ENCODE peak calls at places on chromosomes 3 and 15, in nine cellular contexts. T, Y, J, K, X, F, Q, C and G are unnamed samples.

GRCh38 chr3:1632128-1632527 is 466.5 kb upstream of the CNTN4 start:
- DNase-seq in T (no peak), Y (no peak), J (no peak), K (no peak), X (no peak), F (no peak), Q (peak; percentile 56), C (no peak), G (no peak)

GRCh38 chr3:190684776-190685175 is 170.9 kb downstream of the IL1RAP start:
- DNase-seq in T (no peak), Y (no peak), J (no peak), K (no peak), X (no peak), F (no peak), Q (no peak), C (no peak), G (no peak)

GRCh38 chr3:67461667-67462142 is 192.7 kb downstream of the SUCLG2 start:
- DNase-seq in T (peak; percentile 59), Y (peak; percentile 71), J (no peak), K (no peak), X (no peak), F (peak; percentile 5), Q (no peak), C (no peak), G (no peak)

GRCh38 chr3:4992118-4992517 is 12.9 kb downstream of the BHLHE40 start:
- DNase-seq in T (no peak), Y (no peak), J (no peak), K (no peak), X (no peak), F (no peak), Q (no peak), C (no peak), G (no peak)

GRCh38 chr15:74157868-74158827 is 15.4 kb upstream of the ISLR start:
- DNase-seq in T (no peak), Y (no peak), J (no peak), K (no peak), X (no peak), F (no peak), Q (no peak), C (no peak), G (no peak)

GRCh38 chr15:25088261-25088790 is 133.5 kb downstream of the SNRPN start:
- DNase-seq in T (no peak), Y (no peak), J (no peak), K (no peak), X (no peak), F (no peak), Q (no peak), C (peak; percentile 52), G (no peak)

GRCh38 chr3:40580494-40581091 is 55.8 kb downstream of the ZNF621 start:
- DNase-seq in T (peak; percentile 74), Y (peak; percentile 77), J (peak; percentile 31), K (peak; percentile 77), X (peak; percentile 49), F (peak; percentile 55), Q (peak; percentile 77), C (peak; percentile 78), G (peak; percentile 67)

GRCh38 chr3:159252772-159253384 is 451.0 kb downstream of the MFSD1 start:
- DNase-seq in T (peak; percentile 79), Y (peak; percentile 82), J (no peak), K (peak; percentile 41), X (no peak), F (peak; percentile 71), Q (peak; percentile 18), C (no peak), G (no peak)

GRCh38 chr15:91694829-91695205 is 158.7 kb upstream of the SLCO3A1 start:
- DNase-seq in T (peak; percentile 54), Y (peak; percentile 84), J (no peak), K (no peak), X (no peak), F (peak; percentile 57), Q (peak; percentile 78), C (no peak), G (peak; percentile 90)

GRCh38 chr15:91692596-91692995 is 160.9 kb upstream of the SLCO3A1 start:
- DNase-seq in T (no peak), Y (no peak), J (no peak), K (no peak), X (no peak), F (no peak), Q (no peak), C (no peak), G (no peak)

GRCh38 chr15:91689377-91689776 is 164.1 kb upstream of the SLCO3A1 start:
- DNase-seq in T (no peak), Y (no peak), J (no peak), K (no peak), X (no peak), F (no peak), Q (no peak), C (no peak), G (no peak)

GRCh38 chr15:91696981-91697380 is 156.5 kb upstream of the SLCO3A1 start:
- DNase-seq in T (peak; percentile 7), Y (no peak), J (no peak), K (no peak), X (no peak), F (no peak), Q (no peak), C (no peak), G (no peak)

DNA sequence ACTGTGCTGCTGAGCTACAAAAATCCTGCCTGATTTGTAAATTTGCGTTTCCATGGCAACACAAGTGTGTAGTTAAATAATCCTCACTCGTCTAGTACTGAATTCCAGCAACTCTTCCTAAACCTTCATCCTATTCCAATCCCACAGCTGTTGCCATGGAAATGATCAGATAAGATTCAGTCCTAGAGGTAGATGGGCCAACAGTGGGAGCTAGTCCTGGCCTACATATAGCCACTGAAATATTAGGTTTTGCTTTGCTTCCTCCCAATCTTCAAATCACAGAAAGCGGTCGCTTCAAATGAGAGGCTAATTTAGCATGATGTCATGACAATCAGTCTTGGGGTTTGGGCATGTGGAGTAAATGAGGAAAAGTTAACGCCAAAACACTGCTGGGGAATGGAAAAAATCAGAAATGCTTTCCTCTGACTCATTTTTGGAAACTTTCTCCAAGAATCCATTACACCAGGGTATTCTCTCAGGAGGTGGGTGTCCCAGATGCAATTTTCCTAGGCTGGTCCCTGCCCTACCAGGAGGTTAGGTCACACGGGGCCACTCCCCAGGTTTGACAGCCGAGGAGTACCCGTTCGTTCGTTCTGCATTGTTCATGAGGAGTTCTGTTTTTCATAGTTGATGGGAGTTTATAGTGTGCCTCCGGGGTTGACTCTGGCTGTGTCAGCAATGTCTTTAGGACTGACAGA is 159.2 kb upstream of the SLCO3A1 start:
- DNase-seq in T (peak; percentile 74), Y (peak; percentile 79), J (no peak), K (no peak), X (no peak), F (no peak), Q (peak; percentile 27), C (no peak), G (peak; percentile 57)
- H3K4me3 ChIP-seq in T (no peak overlapping the region), Y (peak overlapping the region; percentile 34), J (no peak overlapping the region), K (no peak overlapping the region), X (no peak overlapping the region), F (no peak overlapping the region), Q (no peak overlapping the region), C (no peak overlapping the region), G (peak overlapping the region; percentile 27)

DNA sequence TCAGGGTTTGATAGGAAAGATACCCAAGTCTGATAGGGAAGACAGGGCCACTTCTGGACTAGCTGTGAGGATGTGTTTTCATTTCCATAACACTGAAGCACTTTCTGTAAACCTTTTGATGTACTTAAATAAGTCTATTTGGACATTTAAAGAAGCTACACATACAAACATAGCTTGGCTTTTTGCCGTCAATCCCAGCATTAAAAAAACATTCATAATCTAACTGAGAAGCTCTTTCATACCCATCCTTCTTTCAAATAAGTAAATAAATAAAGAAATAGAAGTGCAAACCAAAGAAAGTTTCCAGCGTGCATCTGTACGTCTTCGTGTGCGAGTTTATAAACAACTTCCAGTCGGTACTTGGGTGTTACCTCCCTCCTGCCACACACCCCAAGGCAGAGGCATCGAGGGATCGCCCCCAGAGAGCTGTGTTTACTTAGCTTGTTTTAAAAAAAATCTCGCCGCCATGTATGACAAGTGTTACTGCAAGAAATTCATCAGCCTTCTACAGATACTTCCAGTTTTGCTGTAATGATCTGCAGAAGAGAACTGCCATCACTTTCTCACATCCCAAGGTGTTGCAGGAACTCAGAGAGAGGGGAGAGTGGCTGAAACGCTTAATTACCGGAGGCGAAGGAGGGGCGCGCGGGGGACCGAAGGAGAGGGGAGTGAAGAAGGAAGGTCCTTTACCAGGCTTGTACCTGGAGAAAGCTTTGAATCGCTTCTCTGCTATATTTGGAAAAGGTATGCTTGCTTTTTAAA is 9.0 kb upstream of the MEIS2 start:
- DNase-seq in T (no peak), Y (no peak), J (no peak), K (peak; percentile 48), X (no peak), F (no peak), Q (no peak), C (no peak), G (peak; percentile 52)
- H3K4me3 ChIP-seq in T (no peak overlapping the region), Y (peak overlapping the region; percentile 51), J (peak overlapping the region; percentile 12), K (no peak overlapping the region), X (peak overlapping the region; percentile 43), F (no peak overlapping the region), Q (no peak overlapping the region), C (no peak overlapping the region), G (peak overlapping the region; percentile 39)

GRCh38 chr3:73611176-73611575 is 13.6 kb downstream of the PDZRN3 start:
- DNase-seq in T (no peak), Y (peak; percentile 71), J (no peak), K (no peak), X (no peak), F (no peak), Q (no peak), C (no peak), G (no peak)

GRCh38 chr3:73605861-73606260 is 18.9 kb downstream of the PDZRN3 start:
- DNase-seq in T (no peak), Y (no peak), J (no peak), K (no peak), X (no peak), F (no peak), Q (no peak), C (no peak), G (no peak)

GRCh38 chr3:73608805-73609641 is 15.7 kb downstream of the PDZRN3 start:
- DNase-seq in T (no peak), Y (no peak), J (no peak), K (no peak), X (no peak), F (no peak), Q (no peak), C (no peak), G (no peak)

GRCh38 chr3:73610493-73610892 is 14.2 kb downstream of the PDZRN3 start:
- DNase-seq in T (no peak), Y (no peak), J (no peak), K (no peak), X (no peak), F (no peak), Q (no peak), C (no peak), G (no peak)

DNA sequence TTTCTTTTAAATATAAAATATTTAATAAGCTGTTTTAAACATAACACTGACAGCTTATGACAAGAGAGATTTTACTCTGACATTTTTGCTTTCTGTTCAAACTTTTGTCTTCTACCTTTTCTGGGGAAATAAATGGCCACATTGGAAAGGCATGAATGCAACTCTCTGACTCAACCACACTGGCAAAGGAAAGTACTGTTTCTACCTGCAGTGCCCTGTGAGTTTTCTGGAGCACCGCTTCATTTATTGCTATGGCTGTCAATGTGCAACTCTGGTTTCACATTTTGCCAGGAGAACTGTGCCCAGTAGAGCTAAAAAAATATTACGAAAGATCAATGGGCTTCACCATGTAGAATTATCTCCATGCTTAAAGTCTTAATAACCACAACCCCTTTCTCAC is 15.1 kb downstream of the PDZRN3 start:
- DNase-seq in T (no peak), Y (no peak), J (no peak), K (no peak), X (no peak), F (no peak), Q (no peak), C (no peak), G (no peak)
- H3K4me3 ChIP-seq in T (no peak overlapping the region), Y (no peak overlapping the region), J (no peak overlapping the region), K (no peak overlapping the region), X (no peak overlapping the region), F (no peak overlapping the region), Q (no peak overlapping the region), C (no peak overlapping the region), G (no peak overlapping the region)

GRCh38 chr15:98853593-98854420 is 153.8 kb downstream of the PGPEP1L start:
- DNase-seq in T (peak; percentile 43), Y (peak; percentile 67), J (no peak), K (no peak), X (no peak), F (peak; percentile 65), Q (peak; percentile 48), C (peak; percentile 77), G (no peak)

GRCh38 chr15:98854496-98854895 is 153.1 kb downstream of the PGPEP1L start:
- DNase-seq in T (no peak), Y (no peak), J (no peak), K (no peak), X (no peak), F (no peak), Q (no peak), C (no peak), G (no peak)

GRCh38 chr15:98856540-98856907 is 151.1 kb downstream of the PGPEP1L start:
- DNase-seq in T (peak; percentile 92), Y (peak; percentile 91), J (no peak), K (no peak), X (no peak), F (peak; percentile 70), Q (no peak), C (no peak), G (no peak)

GRCh38 chr15:98855067-98855814 is 152.4 kb downstream of the PGPEP1L start:
- DNase-seq in T (no peak), Y (no peak), J (no peak), K (no peak), X (no peak), F (no peak), Q (no peak), C (no peak), G (no peak)

GRCh38 chr15:98855815-98856539 is 151.6 kb downstream of the PGPEP1L start:
- DNase-seq in T (no peak), Y (no peak), J (no peak), K (no peak), X (no peak), F (no peak), Q (no peak), C (no peak), G (no peak)
- H3K4me3 ChIP-seq in T (no peak overlapping the region), Y (no peak overlapping the region), J (no peak overlapping the region), K (no peak overlapping the region), X (no peak overlapping the region), F (no peak overlapping the region), Q (no peak overlapping the region), C (no peak overlapping the region), G (no peak overlapping the region)